ENCODE peak calls at places on chromosomes 11 and 22, in seven cellular contexts. One of them, this sample, is unnamed.

GRCh38 chr11:65883058-65883761 is 3.6 kb downstream of the CTSW start:
- DNase-seq in K562: no peak
- DNase-seq in HCT116: no peak
- DNase-seq in H1: no peak
- DNase-seq in SK-N-SH: no peak
- DNase-seq in HepG2: no peak
- DNase-seq in GM12878: no peak
- DNase-seq in this sample: no peak

GRCh38 chr11:103927535-103927934 is 108.9 kb upstream of the DDI1 start:
- DNase-seq in K562: no peak
- DNase-seq in HCT116: no peak
- DNase-seq in H1: no peak
- DNase-seq in SK-N-SH: peak
- DNase-seq in HepG2: no peak
- DNase-seq in GM12878: no peak
- DNase-seq in this sample: no peak

GRCh38 chr22:29596408-29596807 is 7.0 kb upstream of the NF2 start:
- DNase-seq in K562: no peak
- DNase-seq in HCT116: no peak
- DNase-seq in H1: no peak
- DNase-seq in SK-N-SH: no peak
- DNase-seq in HepG2: no peak
- DNase-seq in GM12878: no peak
- DNase-seq in this sample: no peak

GRCh38 chr11:11982975-11983374 is 25.5 kb downstream of the DKK3 start:
- DNase-seq in K562: no peak
- DNase-seq in HCT116: no peak
- DNase-seq in H1: no peak
- DNase-seq in SK-N-SH: no peak
- DNase-seq in HepG2: no peak
- DNase-seq in GM12878: no peak
- DNase-seq in this sample: no peak

GRCh38 chr11:105609341-105609781 is 512 bp upstream of the GRIA4 start:
- DNase-seq in K562: peak
- DNase-seq in HCT116: peak
- DNase-seq in H1: peak
- DNase-seq in SK-N-SH: peak
- DNase-seq in HepG2: peak
- DNase-seq in GM12878: no peak
- DNase-seq in this sample: peak

GRCh38 chr22:42581762-42582716 is 28.3 kb downstream of the SERHL2 start:
- DNase-seq in K562: peak
- DNase-seq in HCT116: peak
- DNase-seq in H1: peak
- DNase-seq in SK-N-SH: peak
- DNase-seq in HepG2: peak
- DNase-seq in GM12878: peak
- DNase-seq in this sample: peak

GRCh38 chr22:23029521-23030228 is 40.6 kb upstream of the GNAZ start:
- DNase-seq in K562: peak
- DNase-seq in HCT116: no peak
- DNase-seq in H1: no peak
- DNase-seq in SK-N-SH: no peak
- DNase-seq in HepG2: no peak
- DNase-seq in GM12878: no peak
- DNase-seq in this sample: no peak

GRCh38 chr22:21646608-21647590 is 4.8 kb downstream of the SDF2L1 start:
- DNase-seq in K562: peak
- DNase-seq in HCT116: peak
- DNase-seq in H1: peak
- DNase-seq in SK-N-SH: peak
- DNase-seq in HepG2: peak
- DNase-seq in GM12878: peak
- DNase-seq in this sample: peak

GRCh38 chr11:35823742-35824298 is 120.0 kb upstream of the LDLRAD3 start:
- DNase-seq in K562: peak
- DNase-seq in HCT116: no peak
- DNase-seq in H1: no peak
- DNase-seq in SK-N-SH: no peak
- DNase-seq in HepG2: no peak
- DNase-seq in GM12878: no peak
- DNase-seq in this sample: no peak

GRCh38 chr11:83073248-83073647 is 1.6 kb upstream of the RAB30 start:
- DNase-seq in K562: no peak
- DNase-seq in HCT116: no peak
- DNase-seq in H1: no peak
- DNase-seq in SK-N-SH: no peak
- DNase-seq in HepG2: no peak
- DNase-seq in GM12878: no peak
- DNase-seq in this sample: no peak

DNA sequence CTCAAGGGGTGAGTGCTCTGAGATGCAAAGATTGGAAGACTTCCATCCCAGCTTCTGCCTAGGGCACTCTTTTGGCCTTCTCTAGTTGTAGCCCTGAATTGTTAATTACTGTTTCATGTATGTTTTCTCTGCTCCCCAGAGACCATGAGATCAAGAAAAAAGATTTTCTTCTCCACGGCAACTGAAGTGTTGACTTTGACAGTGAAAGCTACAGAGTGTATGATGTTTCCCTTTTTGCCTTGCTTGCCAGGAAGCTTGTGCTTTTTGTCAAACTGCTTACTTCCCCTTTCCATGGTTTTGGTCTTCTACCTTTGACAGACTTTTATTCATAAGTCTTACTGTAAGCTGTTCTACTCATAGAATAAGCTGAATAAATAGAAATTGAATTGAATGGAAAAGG is 23.3 kb upstream of the EIF3D start:
- DNase-seq in K562: no peak
- DNase-seq in HCT116: no peak
- DNase-seq in H1: no peak
- DNase-seq in SK-N-SH: no peak
- DNase-seq in HepG2: no peak
- DNase-seq in GM12878: peak
- DNase-seq in this sample: no peak
- TF ChIP-seq JUND in K562: no peak
- TF ChIP-seq JUND in HCT116: no peak
- TF ChIP-seq JUND in H1: no peak
- TF ChIP-seq JUND in SK-N-SH: no peak
- TF ChIP-seq JUND in HepG2: no peak
- TF ChIP-seq JUND in GM12878: no peak
- TF ChIP-seq JUND in this sample: no peak

GRCh38 chr11:74012072-74012809 is 3.4 kb upstream of the UCP3 start:
- DNase-seq in K562: no peak
- DNase-seq in HCT116: no peak
- DNase-seq in H1: no peak
- DNase-seq in SK-N-SH: no peak
- DNase-seq in HepG2: no peak
- DNase-seq in GM12878: no peak
- DNase-seq in this sample: no peak

GRCh38 chr11:74013141-74013540 is 4.3 kb upstream of the UCP3 start:
- DNase-seq in K562: no peak
- DNase-seq in HCT116: no peak
- DNase-seq in H1: no peak
- DNase-seq in SK-N-SH: no peak
- DNase-seq in HepG2: no peak
- DNase-seq in GM12878: no peak
- DNase-seq in this sample: no peak

GRCh38 chr11:74010306-74010981 is 1.6 kb upstream of the UCP3 start:
- DNase-seq in K562: peak
- DNase-seq in HCT116: no peak
- DNase-seq in H1: no peak
- DNase-seq in SK-N-SH: no peak
- DNase-seq in HepG2: no peak
- DNase-seq in GM12878: no peak
- DNase-seq in this sample: no peak

GRCh38 chr11:74009675-74010305 is 905 bp upstream of the UCP3 start:
- DNase-seq in K562: no peak
- DNase-seq in HCT116: no peak
- DNase-seq in H1: no peak
- DNase-seq in SK-N-SH: no peak
- DNase-seq in HepG2: no peak
- DNase-seq in GM12878: no peak
- DNase-seq in this sample: no peak

DNA sequence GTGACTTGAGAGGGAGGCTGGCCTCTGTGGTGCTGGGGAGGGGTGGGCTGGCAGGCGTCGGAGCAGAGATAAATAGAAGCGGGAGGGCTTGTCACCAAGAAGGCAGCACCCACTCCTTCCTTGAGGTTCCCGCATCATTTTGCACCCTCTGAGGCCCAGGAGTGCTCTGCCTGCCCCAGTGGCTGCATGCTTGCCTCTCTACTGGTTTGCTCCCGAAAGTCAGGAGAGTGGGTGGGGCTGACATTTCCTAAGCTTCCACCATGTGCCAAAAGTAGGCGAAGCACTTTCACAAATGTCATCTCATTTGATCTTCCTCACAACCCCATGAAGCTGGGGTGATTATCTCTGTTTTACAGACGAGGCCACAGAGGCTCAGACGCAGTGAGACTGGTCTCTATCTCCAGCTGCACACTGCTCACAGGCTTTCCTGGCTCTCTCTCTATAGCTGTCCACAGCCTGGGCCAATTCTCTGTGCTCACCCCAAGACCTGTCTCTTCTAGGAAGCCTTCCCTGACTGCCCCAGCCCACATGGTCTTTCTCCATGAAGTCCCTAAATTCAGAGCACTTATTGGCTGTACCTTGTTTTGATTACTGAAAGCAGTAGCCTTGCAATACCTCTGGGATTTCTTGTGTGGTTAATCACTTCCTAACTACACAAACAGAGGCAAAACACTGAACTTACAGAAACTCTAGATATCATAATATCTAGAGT is 2.6 kb upstream of the UCP3 start:
- DNase-seq in K562: peak
- DNase-seq in HCT116: no peak
- DNase-seq in H1: no peak
- DNase-seq in SK-N-SH: no peak
- DNase-seq in HepG2: no peak
- DNase-seq in GM12878: peak
- DNase-seq in this sample: no peak
- TF ChIP-seq JUND in K562: peak
- TF ChIP-seq JUND in HCT116: no peak
- TF ChIP-seq JUND in H1: no peak
- TF ChIP-seq JUND in SK-N-SH: no peak
- TF ChIP-seq JUND in HepG2: no peak
- TF ChIP-seq JUND in GM12878: no peak
- TF ChIP-seq JUND in this sample: no peak

GRCh38 chr22:48661984-48662383 is 1165.7 kb downstream of the BRD1 start:
- DNase-seq in K562: no peak
- DNase-seq in HCT116: no peak
- DNase-seq in H1: no peak
- DNase-seq in SK-N-SH: no peak
- DNase-seq in HepG2: no peak
- DNase-seq in GM12878: no peak
- DNase-seq in this sample: no peak
- TF ChIP-seq JUND in K562: no peak
- TF ChIP-seq JUND in HCT116: no peak
- TF ChIP-seq JUND in H1: no peak
- TF ChIP-seq JUND in SK-N-SH: no peak
- TF ChIP-seq JUND in HepG2: no peak
- TF ChIP-seq JUND in GM12878: no peak
- TF ChIP-seq JUND in this sample: no peak

GRCh38 chr11:69138265-69138664 is 17.5 kb upstream of the SMIM38 start:
- DNase-seq in K562: no peak
- DNase-seq in HCT116: peak
- DNase-seq in H1: peak
- DNase-seq in SK-N-SH: no peak
- DNase-seq in HepG2: no peak
- DNase-seq in GM12878: no peak
- DNase-seq in this sample: no peak
- TF ChIP-seq JUND in K562: no peak
- TF ChIP-seq JUND in HCT116: no peak
- TF ChIP-seq JUND in H1: no peak
- TF ChIP-seq JUND in SK-N-SH: no peak
- TF ChIP-seq JUND in HepG2: no peak
- TF ChIP-seq JUND in GM12878: no peak
- TF ChIP-seq JUND in this sample: no peak

GRCh38 chr22:32558681-32559355 is 84.2 kb downstream of the FBXO7 start:
- DNase-seq in K562: no peak
- DNase-seq in HCT116: peak
- DNase-seq in H1: no peak
- DNase-seq in SK-N-SH: no peak
- DNase-seq in HepG2: no peak
- DNase-seq in GM12878: no peak
- DNase-seq in this sample: no peak
- TF ChIP-seq JUND in K562: no peak
- TF ChIP-seq JUND in HCT116: peak
- TF ChIP-seq JUND in H1: no peak
- TF ChIP-seq JUND in SK-N-SH: peak
- TF ChIP-seq JUND in HepG2: no peak
- TF ChIP-seq JUND in GM12878: no peak
- TF ChIP-seq JUND in this sample: no peak